ENCODE peak calls at places on chromosome 6, in six cellular contexts. One of them, this sample, is unnamed.

GRCh38 chr6:129485746-129486145 is 224.2 kb downstream of the ARHGAP18 start:
- DNase-seq in AG10803: no peak
- DNase-seq in cardiac fibroblast: no peak
- DNase-seq in A549: no peak
- DNase-seq in heart right ventricle: no peak
- DNase-seq in GM23338: no peak
- DNase-seq in this sample: no peak

GRCh38 chr6:112618796-112619195 is 271.7 kb downstream of the RFPL4B start:
- DNase-seq in GM23338: peak
- DNase-seq in A549: no peak
- DNase-seq in AG10803: peak
- DNase-seq in heart right ventricle: no peak
- DNase-seq in cardiac fibroblast: peak
- DNase-seq in this sample: no peak

GRCh38 chr6:55953384-55953783 is 78.0 kb upstream of the BMP5 start:
- DNase-seq in cardiac fibroblast: peak
- DNase-seq in A549: peak
- DNase-seq in AG10803: peak
- DNase-seq in GM23338: no peak
- DNase-seq in heart right ventricle: no peak
- DNase-seq in this sample: no peak

GRCh38 chr6:30810813-30811329 is 66.5 kb upstream of the IER3 start:
- DNase-seq in GM23338: peak
- DNase-seq in A549: no peak
- DNase-seq in heart right ventricle: no peak
- DNase-seq in cardiac fibroblast: no peak
- DNase-seq in AG10803: no peak
- DNase-seq in this sample: no peak

GRCh38 chr6:138030872-138031271 is 76.3 kb downstream of the PERP start:
- DNase-seq in cardiac fibroblast: no peak
- DNase-seq in heart right ventricle: no peak
- DNase-seq in GM23338: no peak
- DNase-seq in A549: no peak
- DNase-seq in AG10803: no peak
- DNase-seq in this sample: no peak

GRCh38 chr6:165568326-165568725 is 94.7 kb downstream of the PDE10A start:
- DNase-seq in cardiac fibroblast: no peak
- DNase-seq in AG10803: no peak
- DNase-seq in A549: no peak
- DNase-seq in GM23338: no peak
- DNase-seq in heart right ventricle: no peak
- DNase-seq in this sample: no peak

GRCh38 chr6:169738204-169738971 is 13.0 kb downstream of the DYNLT2 start:
- DNase-seq in GM23338: peak
- DNase-seq in cardiac fibroblast: peak
- DNase-seq in heart right ventricle: no peak
- DNase-seq in A549: no peak
- DNase-seq in AG10803: peak
- DNase-seq in this sample: no peak

GRCh38 chr6:93304514-93304913 is 114.8 kb downstream of the EPHA7 start:
- DNase-seq in A549: no peak
- DNase-seq in GM23338: peak
- DNase-seq in cardiac fibroblast: no peak
- DNase-seq in AG10803: no peak
- DNase-seq in heart right ventricle: no peak
- DNase-seq in this sample: no peak

GRCh38 chr6:88374556-88374955 is 208.4 kb upstream of the CNR1 start:
- DNase-seq in AG10803: no peak
- DNase-seq in heart right ventricle: no peak
- DNase-seq in GM23338: no peak
- DNase-seq in A549: no peak
- DNase-seq in cardiac fibroblast: no peak
- DNase-seq in this sample: no peak

GRCh38 chr6:33700391-33701050 is 11.0 kb downstream of the UQCC2 start:
- DNase-seq in heart right ventricle: peak
- DNase-seq in GM23338: peak
- DNase-seq in AG10803: peak
- DNase-seq in A549: peak
- DNase-seq in cardiac fibroblast: peak
- DNase-seq in this sample: no peak

GRCh38 chr6:16059496-16059895 is 69.4 kb upstream of the MYLIP start:
- DNase-seq in heart right ventricle: no peak
- DNase-seq in AG10803: no peak
- DNase-seq in GM23338: peak
- DNase-seq in A549: no peak
- DNase-seq in cardiac fibroblast: no peak
- DNase-seq in this sample: no peak

GRCh38 chr6:98769546-98769945 is 64.8 kb upstream of the POU3F2 start:
- DNase-seq in AG10803: no peak
- DNase-seq in A549: peak
- DNase-seq in cardiac fibroblast: peak
- DNase-seq in GM23338: peak
- DNase-seq in heart right ventricle: no peak
- DNase-seq in this sample: no peak

GRCh38 chr6:82687855-82688254 is 324.2 kb downstream of the TPBG start:
- DNase-seq in GM23338: peak
- DNase-seq in heart right ventricle: no peak
- DNase-seq in A549: no peak
- DNase-seq in cardiac fibroblast: no peak
- DNase-seq in AG10803: no peak
- DNase-seq in this sample: no peak

GRCh38 chr6:144730088-144730640 is 445.0 kb downstream of the UTRN start:
- DNase-seq in GM23338: no peak
- DNase-seq in cardiac fibroblast: no peak
- DNase-seq in A549: no peak
- DNase-seq in AG10803: no peak
- DNase-seq in heart right ventricle: no peak
- DNase-seq in this sample: no peak

GRCh38 chr6:27375613-27376079 is 12.9 kb upstream of the ZNF391 start:
- DNase-seq in cardiac fibroblast: peak
- DNase-seq in A549: no peak
- DNase-seq in AG10803: no peak
- DNase-seq in heart right ventricle: no peak
- DNase-seq in GM23338: peak
- DNase-seq in this sample: no peak

GRCh38 chr6:114240800-114241199 is 102.0 kb downstream of the HS3ST5 start:
- DNase-seq in cardiac fibroblast: no peak
- DNase-seq in GM23338: no peak
- DNase-seq in A549: no peak
- DNase-seq in heart right ventricle: no peak
- DNase-seq in AG10803: no peak
- DNase-seq in this sample: no peak

GRCh38 chr6:37658121-37658520 is 39.6 kb downstream of the MDGA1 start:
- DNase-seq in GM23338: no peak
- DNase-seq in A549: no peak
- DNase-seq in cardiac fibroblast: no peak
- DNase-seq in heart right ventricle: no peak
- DNase-seq in AG10803: no peak
- DNase-seq in this sample: no peak

GRCh38 chr6:13579911-13580310 is 5.5 kb downstream of the SIRT5 start:
- DNase-seq in GM23338: no peak
- DNase-seq in cardiac fibroblast: no peak
- DNase-seq in A549: no peak
- DNase-seq in heart right ventricle: no peak
- DNase-seq in AG10803: no peak
- DNase-seq in this sample: no peak

GRCh38 chr6:257774-258173 is 34.5 kb upstream of the DUSP22 start:
- DNase-seq in cardiac fibroblast: no peak
- DNase-seq in AG10803: no peak
- DNase-seq in A549: no peak
- DNase-seq in GM23338: no peak
- DNase-seq in heart right ventricle: no peak
- DNase-seq in this sample: no peak

GRCh38 chr6:6583836-6584235 is 4.7 kb upstream of the LY86 start:
- DNase-seq in GM23338: no peak
- DNase-seq in A549: no peak
- DNase-seq in heart right ventricle: no peak
- DNase-seq in AG10803: no peak
- DNase-seq in cardiac fibroblast: no peak
- DNase-seq in this sample: no peak

GRCh38 chr6:69489970-69490369 is 306.8 kb downstream of the LMBRD1 start:
- DNase-seq in heart right ventricle: no peak
- DNase-seq in AG10803: no peak
- DNase-seq in GM23338: no peak
- DNase-seq in cardiac fibroblast: no peak
- DNase-seq in A549: no peak
- DNase-seq in this sample: no peak
- TF ChIP-seq CTCF in heart right ventricle: no peak
- TF ChIP-seq CTCF in AG10803: no peak
- TF ChIP-seq CTCF in GM23338: no peak
- TF ChIP-seq CTCF in cardiac fibroblast: no peak
- TF ChIP-seq CTCF in A549: no peak
- TF ChIP-seq CTCF in this sample: no peak

GRCh38 chr6:155316419-155316818 is 2.1 kb upstream of the TFB1M start:
- DNase-seq in heart right ventricle: no peak
- DNase-seq in AG10803: no peak
- DNase-seq in A549: no peak
- DNase-seq in GM23338: no peak
- DNase-seq in cardiac fibroblast: no peak
- DNase-seq in this sample: no peak

GRCh38 chr6:155315516-155315871 is 1.2 kb upstream of the TFB1M start:
- DNase-seq in cardiac fibroblast: peak
- DNase-seq in AG10803: peak
- DNase-seq in A549: no peak
- DNase-seq in heart right ventricle: no peak
- DNase-seq in GM23338: no peak
- DNase-seq in this sample: no peak

GRCh38 chr6:155319902-155320301 is 5.6 kb upstream of the TFB1M start:
- DNase-seq in AG10803: no peak
- DNase-seq in A549: no peak
- DNase-seq in cardiac fibroblast: no peak
- DNase-seq in heart right ventricle: no peak
- DNase-seq in GM23338: no peak
- DNase-seq in this sample: no peak

GRCh38 chr6:155314773-155315515 is 660 bp upstream of the TFB1M start:
- DNase-seq in cardiac fibroblast: peak
- DNase-seq in AG10803: peak
- DNase-seq in GM23338: no peak
- DNase-seq in A549: peak
- DNase-seq in heart right ventricle: peak
- DNase-seq in this sample: no peak

GRCh38 chr6:155317186-155317585 is 2.9 kb upstream of the TFB1M start:
- DNase-seq in GM23338: no peak
- DNase-seq in cardiac fibroblast: peak
- DNase-seq in heart right ventricle: no peak
- DNase-seq in A549: no peak
- DNase-seq in AG10803: no peak
- DNase-seq in this sample: no peak
- TF ChIP-seq CTCF in GM23338: no peak
- TF ChIP-seq CTCF in cardiac fibroblast: peak
- TF ChIP-seq CTCF in heart right ventricle: no peak
- TF ChIP-seq CTCF in A549: no peak
- TF ChIP-seq CTCF in AG10803: peak
- TF ChIP-seq CTCF in this sample: peak

GRCh38 chr6:134093007-134093573 is 40.7 kb upstream of the SLC2A12 start:
- DNase-seq in cardiac fibroblast: no peak
- DNase-seq in AG10803: no peak
- DNase-seq in GM23338: peak
- DNase-seq in A549: no peak
- DNase-seq in heart right ventricle: no peak
- DNase-seq in this sample: no peak
- TF ChIP-seq CTCF in cardiac fibroblast: no peak
- TF ChIP-seq CTCF in AG10803: no peak
- TF ChIP-seq CTCF in GM23338: peak
- TF ChIP-seq CTCF in A549: no peak
- TF ChIP-seq CTCF in heart right ventricle: no peak
- TF ChIP-seq CTCF in this sample: no peak

DNA sequence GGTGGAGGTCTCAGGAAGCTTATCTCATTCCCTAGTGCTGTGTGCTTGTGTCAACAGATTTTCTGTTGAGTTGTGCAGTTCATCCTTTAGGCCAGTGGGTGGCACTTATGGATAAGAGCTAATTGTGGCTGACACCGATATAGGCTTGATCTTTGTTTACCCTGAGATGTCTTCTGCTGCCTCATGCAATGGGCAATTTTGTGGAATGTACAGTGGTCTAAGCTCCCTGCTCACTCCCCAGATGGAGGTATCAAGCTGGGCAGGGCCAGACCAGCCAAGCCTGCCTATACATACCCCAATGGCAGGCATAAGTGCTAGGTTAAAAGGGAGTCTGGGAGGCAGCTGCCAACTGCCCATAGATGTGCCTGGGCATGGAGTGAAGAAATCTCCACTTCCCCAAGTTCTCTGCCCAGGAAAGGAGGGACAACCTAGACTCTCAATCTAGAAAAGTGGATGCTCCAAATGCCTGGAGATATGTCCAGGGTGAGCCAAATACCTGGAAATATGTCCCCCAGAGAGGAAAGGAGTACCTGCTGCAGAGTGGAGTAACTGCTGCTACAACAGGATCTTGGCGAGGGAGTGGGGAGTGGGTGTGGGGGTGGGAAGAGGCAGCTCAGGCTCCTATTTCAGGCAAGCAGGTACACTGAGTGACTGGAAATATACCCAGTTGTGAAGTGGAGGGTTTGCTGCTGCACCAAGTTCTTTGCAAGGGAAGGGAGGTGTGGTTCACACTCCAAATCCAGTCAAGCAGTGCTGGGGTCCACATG is 53.2 kb upstream of the ARG1 start:
- DNase-seq in cardiac fibroblast: peak
- DNase-seq in AG10803: peak
- DNase-seq in A549: peak
- DNase-seq in heart right ventricle: no peak
- DNase-seq in GM23338: peak
- DNase-seq in this sample: no peak
- TF ChIP-seq CTCF in cardiac fibroblast: peak
- TF ChIP-seq CTCF in AG10803: peak
- TF ChIP-seq CTCF in A549: peak
- TF ChIP-seq CTCF in heart right ventricle: no peak
- TF ChIP-seq CTCF in GM23338: peak
- TF ChIP-seq CTCF in this sample: peak

DNA sequence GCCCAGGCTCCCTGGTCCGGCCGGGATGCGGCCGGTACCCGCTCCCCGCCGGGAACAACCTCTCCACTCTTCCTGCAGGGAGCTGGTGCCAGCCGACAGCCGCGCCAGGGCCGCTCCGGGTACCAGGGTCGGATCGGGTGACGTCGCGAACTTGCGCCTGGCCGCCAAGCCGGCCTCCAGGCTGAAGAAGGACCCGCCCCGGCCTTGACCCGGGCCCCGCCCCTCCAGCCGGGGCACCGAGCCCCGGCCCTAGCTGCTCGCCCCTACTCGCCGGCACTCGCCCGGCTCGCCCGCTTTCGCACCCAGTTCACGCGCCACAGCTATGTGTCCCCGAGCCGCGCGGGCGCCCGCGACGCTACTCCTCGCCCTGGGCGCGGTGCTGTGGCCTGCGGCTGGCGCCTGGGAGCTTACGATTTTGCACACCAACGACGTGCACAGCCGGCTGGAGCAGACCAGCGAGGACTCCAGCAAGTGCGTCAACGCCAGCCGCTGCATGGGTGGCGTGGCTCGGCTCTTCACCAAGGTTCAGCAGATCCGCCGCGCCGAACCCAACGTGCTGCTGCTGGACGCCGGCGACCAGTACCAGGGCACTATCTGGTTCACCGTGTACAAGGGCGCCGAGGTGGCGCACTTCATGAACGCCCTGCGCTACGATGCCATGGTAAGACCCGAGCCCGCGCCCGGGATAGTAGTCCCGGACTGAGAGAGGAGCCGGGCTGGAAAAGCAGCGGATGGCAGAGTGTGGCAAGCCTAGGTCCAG is at the start of gene NT5E:
- DNase-seq in A549: peak
- DNase-seq in cardiac fibroblast: peak
- DNase-seq in AG10803: peak
- DNase-seq in GM23338: peak
- DNase-seq in heart right ventricle: peak
- DNase-seq in this sample: peak
- TF ChIP-seq CTCF in A549: no peak
- TF ChIP-seq CTCF in cardiac fibroblast: no peak
- TF ChIP-seq CTCF in AG10803: no peak
- TF ChIP-seq CTCF in GM23338: no peak
- TF ChIP-seq CTCF in heart right ventricle: no peak
- TF ChIP-seq CTCF in this sample: no peak